ENCODE peak calls at places on chromosomes 13 and 19, in six cellular contexts. P is heart right ventricle, I is esophagus muscularis mucosa, T is A549, M is endothelial cell, H is heart left ventricle. Z is an unnamed sample.

GRCh38 chr19:55809381-55810058 is 22.3 kb downstream of the NLRP11 start:
- DNase-seq in P (peak), I (no peak), T (peak), M (no peak), H (peak), Z (peak)

GRCh38 chr19:2775556-2776430 is 7.3 kb downstream of the SGTA start:
- DNase-seq in P (peak), I (no peak), T (no peak), M (no peak), H (peak), Z (no peak)

GRCh38 chr13:101751488-101751887 is 299.0 kb downstream of the ITGBL1 start:
- DNase-seq in P (no peak), I (no peak), T (no peak), M (no peak), H (no peak), Z (no peak)

GRCh38 chr13:52961196-52961845 is 67.3 kb upstream of the OLFM4 start:
- DNase-seq in P (no peak), I (no peak), T (no peak), M (no peak), H (no peak), Z (no peak)

GRCh38 chr19:51637362-51637978 is 7.3 kb upstream of the SIGLEC5 start:
- DNase-seq in P (no peak), I (no peak), T (peak), M (no peak), H (no peak), Z (no peak)

GRCh38 chr13:69565334-69565733 is 542.3 kb upstream of the ATXN8OS start:
- DNase-seq in P (no peak), I (no peak), T (peak), M (peak), H (no peak), Z (peak)

GRCh38 chr13:107992542-107992941 is 222.8 kb downstream of the LIG4 start:
- DNase-seq in P (no peak), I (no peak), T (no peak), M (no peak), H (no peak), Z (no peak)

GRCh38 chr13:23674795-23675640 is 104.8 kb downstream of the TNFRSF19 start:
- DNase-seq in P (no peak), I (no peak), T (peak), M (no peak), H (no peak), Z (no peak)

GRCh38 chr19:44757735-44758505 is 9.4 kb downstream of the BCL3 start:
- DNase-seq in P (peak), I (no peak), T (no peak), M (peak), H (peak), Z (peak)
- TF ChIP-seq CTCF in P (peak), I (peak), T (no peak), M (no peak), H (no peak), Z (no peak)

GRCh38 chr13:49240017-49240416 is 7.7 kb upstream of the CDADC1 start:
- DNase-seq in P (no peak), I (no peak), T (no peak), M (peak), H (no peak), Z (no peak)
- TF ChIP-seq CTCF in P (peak), I (peak), T (peak), M (no peak), H (peak), Z (no peak)

GRCh38 chr13:79548886-79549285 is 67.9 kb downstream of the NDFIP2 start:
- DNase-seq in P (no peak), I (no peak), T (no peak), M (no peak), H (no peak), Z (no peak)
- TF ChIP-seq CTCF in P (peak), I (no peak), T (peak), M (no peak), H (no peak), Z (no peak)

GRCh38 chr13:100365678-100366077 is 222.9 kb downstream of the GGACT start:
- DNase-seq in P (no peak), I (no peak), T (no peak), M (no peak), H (no peak), Z (no peak)
- TF ChIP-seq CTCF in P (no peak), I (no peak), T (no peak), M (no peak), H (no peak), Z (no peak)

DNA sequence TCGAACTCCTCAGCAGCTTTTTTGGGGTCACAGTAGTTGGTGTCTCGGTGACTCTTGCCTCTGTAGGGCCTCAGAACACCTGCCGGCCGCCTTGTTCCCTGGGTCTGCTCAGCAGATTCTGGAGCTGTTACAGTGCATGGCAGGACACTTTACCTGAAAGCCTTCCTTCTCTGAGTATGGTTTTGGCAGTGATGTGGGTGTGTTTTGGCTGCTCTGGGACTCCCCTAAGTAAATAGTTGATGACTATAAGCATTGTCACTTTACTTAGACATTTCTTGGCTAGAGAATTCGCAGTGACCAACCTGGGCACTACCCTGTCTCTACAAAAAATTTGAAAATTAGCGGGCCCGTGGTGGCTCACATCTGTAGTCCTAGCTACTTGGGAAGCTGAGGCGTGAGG is 7.0 kb downstream of the MAU2 start:
- DNase-seq in P (no peak), I (no peak), T (no peak), M (no peak), H (no peak), Z (no peak)
- TF ChIP-seq CTCF in P (no peak), I (no peak), T (no peak), M (no peak), H (no peak), Z (no peak)

DNA sequence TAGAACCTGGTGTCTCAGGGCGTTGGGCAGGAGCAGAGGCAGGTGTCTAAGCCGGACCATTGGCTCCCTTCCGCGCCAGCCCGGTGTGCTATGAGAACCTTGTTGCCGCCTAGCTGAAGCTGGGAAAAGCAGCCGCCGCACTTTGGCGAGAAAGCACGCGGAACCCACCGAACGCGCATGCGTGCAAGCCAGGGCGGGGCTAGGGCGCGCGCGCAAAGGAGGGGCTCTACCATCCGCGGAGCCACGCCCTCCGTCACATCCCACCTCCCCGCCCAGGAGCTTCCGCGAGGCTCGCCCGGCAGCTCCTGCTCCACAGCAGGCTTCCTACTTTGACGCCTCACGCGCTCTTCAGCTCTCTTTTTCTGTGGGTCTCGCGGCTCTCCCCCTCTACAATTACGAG is 51.3 kb downstream of the WDR87 start:
- DNase-seq in P (peak), I (no peak), T (no peak), M (no peak), H (peak), Z (no peak)
- TF ChIP-seq CTCF in P (no peak), I (no peak), T (no peak), M (no peak), H (no peak), Z (no peak)